ENCODE peak calls at places on chromosomes 11 and 22, in ten cellular contexts. K is cardiac septum; L is HEK293T; E is stimulated activated CD8-positive, alpha-beta memory T cell treated with anti-CD3 and anti-CD28 coated beads, Interleukin-7, amount 100 ng/mL, for 1 hour; A is GM10248; U is Right ventricle myocardium superior; C is HFF-Myc; X is effector memory CD4-positive, alpha-beta T cell; H is endodermal cell; N is stimulated activated CD4-positive, alpha-beta T cell treated with anti-CD3 and anti-CD28 coated beads, TNF-alpha, amount 100 ng/mL, for 24 hours. I is an unnamed sample.

GRCh38 chr11:65884716-65885092 is 3.6 kb downstream of the FIBP start:
- DNase-seq in U (peak; percentile 85), C (no peak), N (peak; percentile 65), K (peak; percentile 92), A (peak; percentile 88), H (peak; percentile 94), X (peak; percentile 67), E (peak; percentile 60), L (peak; percentile 76), I (no peak)

GRCh38 chr22:26671317-26672059 is 14.1 kb downstream of the MIAT start:
- DNase-seq in K (peak; percentile 82), H (no peak), C (no peak), A (peak; percentile 51), N (peak; percentile 49), X (peak; percentile 62), E (no peak), L (no peak), U (peak; percentile 63), I (no peak)

GRCh38 chr11:36186340-36186739 is 102.9 kb downstream of the COMMD9 start:
- DNase-seq in A (no peak), X (no peak), L (no peak), C (peak; percentile 46), K (no peak), U (no peak), E (no peak), H (no peak), N (no peak), I (no peak)

GRCh38 chr11:64718084-64718779 is 4.8 kb downstream of the NRXN2 start:
- DNase-seq in E (no peak), A (no peak), X (no peak), N (no peak), K (no peak), U (no peak), H (no peak), L (no peak), C (no peak), I (no peak)

GRCh38 chr22:29720824-29721323 is 1.1 kb downstream of the CABP7 start:
- DNase-seq in H (no peak), U (no peak), K (no peak), N (no peak), L (no peak), E (no peak), A (no peak), C (no peak), X (no peak), I (no peak)

GRCh38 chr11:108199446-108200321 is 22.8 kb downstream of the NPAT start:
- DNase-seq in X (no peak), U (no peak), A (peak; percentile 82), C (no peak), H (no peak), L (no peak), K (no peak), E (no peak), N (peak; percentile 48), I (no peak)

GRCh38 chr11:116697011-116697410 is 75.8 kb downstream of the BUD13 start:
- DNase-seq in L (no peak), C (no peak), H (peak; percentile 66), U (no peak), K (no peak), X (no peak), N (no peak), E (no peak), A (no peak), I (no peak)

GRCh38 chr11:108906329-108906728 is 241.5 kb downstream of the DDX10 start:
- DNase-seq in K (no peak), L (no peak), U (no peak), X (no peak), N (no peak), H (no peak), A (no peak), E (no peak), C (peak; percentile 61), I (no peak)

GRCh38 chr22:49825944-49826602 is 1.6 kb downstream of the BRD1 start:
- DNase-seq in E (peak; percentile 40), U (no peak), H (no peak), L (no peak), X (peak; percentile 43), A (no peak), N (peak; percentile 43), C (no peak), K (no peak), I (no peak)